ENCODE peak calls at places on chromosome 10, in six cellular contexts. E is heart left ventricle, U is HCT116, M is Panc1, K is fibroblast of lung, R is OCI-LY7. J is an unnamed sample.

GRCh38 chr10:100570518-100570865 is 34.7 kb downstream of the HIF1AN start:
- DNase-seq in E (no peak), U (no peak), M (no peak), K (no peak), R (no peak), J (no peak)

GRCh38 chr10:30834636-30835035 is 197.0 kb downstream of the ZNF438 start:
- DNase-seq in E (no peak), U (no peak), M (no peak), K (no peak), R (no peak), J (no peak)

GRCh38 chr10:31630866-31631567 is 297.6 kb downstream of the ARHGAP12 start:
- DNase-seq in E (peak), U (no peak), M (no peak), K (no peak), R (no peak), J (peak)

GRCh38 chr10:89759531-89759930 is 58.1 kb downstream of the KIF20B start:
- DNase-seq in E (no peak), U (no peak), M (no peak), K (no peak), R (no peak), J (no peak)

GRCh38 chr10:59362991-59363390 is 642 bp upstream of the FAM13C start:
- DNase-seq in E (peak), U (no peak), M (no peak), K (peak), R (no peak), J (peak)

GRCh38 chr10:130167193-130167592 is 31.0 kb downstream of the GLRX3 start:
- DNase-seq in E (no peak), U (no peak), M (no peak), K (no peak), R (no peak), J (no peak)

GRCh38 chr10:132243141-132243540 is 56.4 kb downstream of the DPYSL4 start:
- DNase-seq in E (no peak), U (no peak), M (no peak), K (no peak), R (no peak), J (no peak)

GRCh38 chr10:12202230-12202629 is 6.2 kb downstream of the CDC123 start:
- DNase-seq in E (no peak), U (no peak), M (no peak), K (no peak), R (no peak), J (no peak)

GRCh38 chr10:110867807-110868465 is 3.8 kb upstream of the PDCD4 start:
- DNase-seq in E (no peak), U (no peak), M (no peak), K (no peak), R (no peak), J (no peak)

GRCh38 chr10:133528296-133528844 is 1.2 kb downstream of the CYP2E1 start:
- DNase-seq in E (no peak), U (no peak), M (no peak), K (peak), R (no peak), J (peak)

GRCh38 chr10:115092555-115093285 is 445 bp upstream of the ATRNL1 start:
- DNase-seq in E (no peak), U (no peak), M (no peak), K (peak), R (no peak), J (peak)

GRCh38 chr10:64271983-64272382 is 750.8 kb downstream of the REEP3 start:
- DNase-seq in E (no peak), U (no peak), M (no peak), K (no peak), R (no peak), J (no peak)

GRCh38 chr10:6659451-6659850 is 79.4 kb upstream of the PRKCQ start:
- DNase-seq in E (no peak), U (no peak), M (no peak), K (peak), R (no peak), J (peak)

GRCh38 chr10:102231357-102232318 is 5.5 kb downstream of the ELOVL3 start:
- DNase-seq in E (peak), U (peak), M (peak), K (no peak), R (peak), J (peak)
- H3K4me3 ChIP-seq in E (peak), U (peak), M (peak), K (no peak), R (no peak), J (peak)

GRCh38 chr10:3332732-3333131 is 160.2 kb upstream of the PITRM1 start:
- DNase-seq in E (no peak), U (no peak), M (no peak), K (no peak), R (no peak), J (no peak)
- TF ChIP-seq CTCF in E (no peak), U (no peak), M (no peak), K (no peak), R (no peak), J (no peak)

GRCh38 chr10:23094786-23095403 is 484 bp upstream of the MSRB2 start:
- DNase-seq in E (no peak), U (no peak), M (peak), K (no peak), R (no peak), J (no peak)

GRCh38 chr10:23095966-23096813 is 811 bp downstream of the MSRB2 start:
- DNase-seq in E (peak), U (no peak), M (no peak), K (peak), R (peak), J (peak)

GRCh38 chr10:23095404-23095965 is at the start of gene MSRB2:
- DNase-seq in E (peak), U (peak), M (peak), K (peak), R (peak), J (peak)

GRCh38 chr10:23099079-23099478 is 3.7 kb downstream of the MSRB2 start:
- DNase-seq in E (no peak), U (no peak), M (no peak), K (no peak), R (no peak), J (no peak)

DNA sequence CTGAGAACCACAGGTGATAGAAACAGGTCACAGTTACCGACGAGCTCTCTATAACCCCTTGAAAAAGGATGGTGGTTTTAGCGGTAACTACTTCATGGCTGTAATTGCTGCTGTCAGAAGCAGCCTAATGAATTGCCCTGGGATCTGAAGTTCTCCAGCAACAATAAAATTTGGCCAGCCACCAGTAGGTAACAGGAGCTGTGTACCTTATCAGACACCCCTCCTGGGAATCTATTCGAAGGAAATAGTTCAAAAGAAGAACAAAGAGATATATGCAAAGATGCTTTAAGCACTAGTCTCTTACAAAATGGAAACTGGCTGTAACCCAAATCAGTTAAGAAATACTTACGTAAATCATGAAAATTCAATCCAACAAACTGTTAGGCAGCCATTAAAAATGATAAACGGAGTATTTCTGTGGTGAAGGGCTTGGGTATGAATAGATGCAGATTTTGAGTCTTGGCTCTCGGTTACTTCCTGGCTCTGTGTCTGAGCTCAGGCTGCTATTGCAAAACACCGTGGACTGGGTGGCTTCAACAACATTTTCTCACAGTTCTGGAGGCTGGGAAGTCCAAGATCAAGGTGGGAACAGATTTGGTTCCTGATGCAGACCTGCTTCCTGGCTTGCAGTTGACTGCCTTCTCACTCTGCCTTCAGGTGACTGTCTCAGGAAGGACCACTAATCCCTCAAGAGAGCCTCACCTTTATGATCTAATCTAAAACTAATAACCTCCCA is 1.6 kb downstream of the MSRB2 start:
- DNase-seq in E (peak), U (no peak), M (no peak), K (peak), R (no peak), J (no peak)
- H3K4me3 ChIP-seq in E (peak), U (peak), M (peak), K (peak), R (peak), J (peak)

GRCh38 chr10:92846819-92847184 is 1.5 kb upstream of the EXOC6 start:
- DNase-seq in E (no peak), U (no peak), M (no peak), K (no peak), R (no peak), J (no peak)

GRCh38 chr10:92845926-92846325 is 2.4 kb upstream of the EXOC6 start:
- DNase-seq in E (no peak), U (no peak), M (no peak), K (no peak), R (no peak), J (no peak)

GRCh38 chr10:92847185-92847864 is 995 bp upstream of the EXOC6 start:
- DNase-seq in E (no peak), U (no peak), M (no peak), K (peak), R (no peak), J (no peak)

GRCh38 chr10:92848037-92848440 is 281 bp upstream of the EXOC6 start:
- DNase-seq in E (no peak), U (no peak), M (no peak), K (no peak), R (no peak), J (no peak)

GRCh38 chr10:92844746-92845145 is 3.6 kb upstream of the EXOC6 start:
- DNase-seq in E (no peak), U (no peak), M (no peak), K (peak), R (no peak), J (peak)
- TF ChIP-seq CTCF in E (no peak), U (no peak), M (peak), K (peak), R (peak), J (peak)

DNA sequence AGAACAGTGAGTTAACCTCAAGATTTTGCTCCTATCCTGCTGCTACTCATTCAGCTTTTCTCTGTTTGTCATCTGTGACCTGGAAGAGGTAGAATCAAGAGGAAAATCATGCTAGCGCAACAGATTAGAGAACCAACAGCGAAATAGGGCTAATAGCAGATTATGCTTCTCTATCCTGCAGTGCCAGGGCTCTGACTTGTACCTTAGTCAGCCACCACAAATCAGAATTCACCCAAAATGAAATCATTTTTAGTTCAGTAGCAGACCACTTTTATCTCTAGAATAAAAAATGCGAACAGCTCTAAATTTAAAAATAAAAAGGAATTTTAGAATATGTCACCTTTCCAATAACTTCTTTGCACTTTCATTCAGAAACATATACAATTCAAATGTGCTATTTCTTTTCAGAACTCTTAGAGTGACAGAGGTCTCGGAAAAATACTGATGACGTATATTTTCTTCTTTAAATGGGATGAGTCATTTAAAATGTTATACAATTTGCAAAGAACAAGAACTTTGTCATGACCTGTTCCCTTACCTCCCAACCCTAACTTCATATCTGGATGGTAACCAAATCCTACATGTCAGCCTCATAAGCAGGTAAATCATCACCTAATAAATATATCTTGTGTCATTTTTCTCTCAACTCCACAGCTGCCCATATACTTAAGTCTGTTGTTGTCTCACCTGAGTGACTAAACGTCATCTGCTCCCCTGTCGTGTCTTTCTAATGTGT is 896.4 kb downstream of the PCDH15 start:
- DNase-seq in E (no peak), U (no peak), M (no peak), K (no peak), R (no peak), J (no peak)
- H3K4me3 ChIP-seq in E (no peak), U (no peak), M (no peak), K (no peak), R (no peak), J (no peak)

DNA sequence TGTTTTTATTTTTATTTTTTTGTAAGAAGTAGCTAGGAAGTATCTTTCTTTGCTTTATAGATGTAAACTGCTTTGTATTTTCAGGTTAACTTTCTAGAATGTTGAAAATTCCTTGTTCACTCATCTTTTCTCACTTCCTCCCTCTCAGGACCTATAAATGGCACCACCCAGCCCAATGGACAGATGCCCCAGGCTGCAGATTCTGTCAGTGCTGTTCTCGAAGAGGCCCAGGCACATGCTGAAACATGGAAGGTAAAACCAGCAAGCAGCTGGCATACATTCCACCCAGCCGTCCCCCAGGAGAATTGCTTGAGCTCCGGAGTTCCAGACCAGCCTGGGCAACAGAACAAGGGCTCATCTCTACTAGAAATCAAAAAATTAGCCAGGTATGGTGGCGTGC is 47.1 kb upstream of the PDSS1 start:
- DNase-seq in E (no peak), U (no peak), M (no peak), K (no peak), R (no peak), J (no peak)
- TF ChIP-seq CTCF in E (no peak), U (no peak), M (no peak), K (no peak), R (no peak), J (no peak)

GRCh38 chr10:3068968-3069737 is 1.8 kb downstream of the PFKP start:
- DNase-seq in E (no peak), U (no peak), M (no peak), K (peak), R (peak), J (peak)

GRCh38 chr10:3071405-3072198 is 4.3 kb downstream of the PFKP start:
- DNase-seq in E (no peak), U (peak), M (peak), K (peak), R (no peak), J (no peak)

GRCh38 chr10:3067859-3068179 is 471 bp downstream of the PFKP start:
- DNase-seq in E (no peak), U (no peak), M (no peak), K (no peak), R (peak), J (no peak)

GRCh38 chr10:3068201-3068967 is 1.0 kb downstream of the PFKP start:
- DNase-seq in E (peak), U (no peak), M (no peak), K (peak), R (peak), J (peak)

DNA sequence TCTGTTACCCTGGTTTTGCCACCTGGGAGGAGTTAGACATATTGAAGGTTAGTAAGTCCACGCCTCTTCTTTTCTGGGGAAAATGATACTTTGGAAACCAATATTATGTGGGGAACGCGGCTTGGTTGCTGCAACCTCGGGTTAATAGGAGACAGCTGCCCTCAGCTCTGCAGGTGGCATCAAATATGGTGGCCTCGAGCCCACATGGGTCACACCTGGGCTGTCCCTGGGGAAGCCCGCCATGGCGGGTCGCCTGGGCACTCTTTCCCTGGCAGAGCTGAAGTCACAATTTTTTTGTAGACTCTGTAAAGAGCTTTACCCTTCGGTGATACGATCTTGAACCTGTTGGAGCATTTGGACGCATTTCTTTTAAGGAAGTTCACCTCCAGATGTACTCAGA is 2.5 kb downstream of the PFKP start:
- DNase-seq in E (no peak), U (no peak), M (no peak), K (no peak), R (no peak), J (no peak)
- H3K4me3 ChIP-seq in E (no peak), U (peak), M (peak), K (peak), R (peak), J (peak)

GRCh38 chr10:42975005-42975493 is 101.8 kb upstream of the RET start:
- DNase-seq in E (peak), U (no peak), M (no peak), K (no peak), R (no peak), J (no peak)

GRCh38 chr10:42974693-42975002 is 102.2 kb upstream of the RET start:
- DNase-seq in E (peak), U (no peak), M (no peak), K (no peak), R (no peak), J (no peak)

GRCh38 chr10:42976353-42977031 is 100.4 kb upstream of the RET start:
- DNase-seq in E (peak), U (no peak), M (no peak), K (no peak), R (no peak), J (no peak)

GRCh38 chr10:42977032-42977416 is 99.8 kb upstream of the RET start:
- DNase-seq in E (peak), U (no peak), M (no peak), K (no peak), R (no peak), J (no peak)

GRCh38 chr10:42975558-42976352 is 101.1 kb upstream of the RET start:
- DNase-seq in E (peak), U (peak), M (no peak), K (no peak), R (peak), J (no peak)
- TF ChIP-seq CTCF in E (no peak), U (peak), M (no peak), K (no peak), R (peak), J (no peak)